ENCODE peak calls at places on chromosomes 1 and 21, in ten cellular contexts. B is fibroblast of lung, I is right atrium auricular region, Y is A549, F is WTC11, H is Caco-2, P is foreskin fibroblast, Z is RWPE2, C is GM23338, J is progenitor cell of endocrine pancreas. M is an unnamed sample.

GRCh38 chr1:54239603-54240002 is 39.6 kb downstream of the MRPL37 start:
- DNase-seq in H (no peak), I (no peak), J (no peak), P (no peak), B (no peak), Z (no peak), Y (no peak), F (no peak), C (no peak), M (no peak)

GRCh38 chr1:27539901-27540861 is 50.2 kb upstream of the WASF2 start:
- DNase-seq in C (no peak), F (no peak), H (no peak), B (no peak), Z (peak), Y (peak), J (no peak), P (peak), I (no peak), M (peak)

GRCh38 chr1:223143760-223144248 is 756 bp upstream of the TLR5 start:
- DNase-seq in P (no peak), J (no peak), Y (no peak), B (no peak), C (no peak), H (no peak), Z (no peak), I (no peak), F (no peak), M (no peak)

GRCh38 chr1:8495928-8496401 is 178.1 kb downstream of the SLC45A1 start:
- DNase-seq in Z (no peak), Y (peak), I (no peak), B (no peak), J (no peak), C (no peak), P (no peak), F (no peak), H (no peak), M (no peak)

GRCh38 chr1:41314781-41315481 is 46.3 kb upstream of the FOXO6 start:
- DNase-seq in Y (no peak), J (no peak), B (peak), C (peak), Z (no peak), H (no peak), I (no peak), F (no peak), P (peak), M (peak)

GRCh38 chr1:159898527-159898926 is 1.4 kb downstream of the CFAP45 start:
- DNase-seq in I (no peak), F (no peak), Y (no peak), H (no peak), Z (no peak), J (no peak), C (no peak), B (no peak), P (no peak), M (no peak)

GRCh38 chr1:61967750-61968149 is 225.5 kb downstream of the PATJ start:
- DNase-seq in F (no peak), B (no peak), Z (no peak), Y (no peak), I (no peak), P (no peak), J (no peak), H (no peak), C (no peak), M (no peak)

GRCh38 chr1:67921725-67922489 is 88.6 kb upstream of the GNG12 start:
- DNase-seq in J (no peak), F (no peak), B (no peak), Z (no peak), I (no peak), H (no peak), P (peak), C (no peak), Y (no peak), M (no peak)

GRCh38 chr1:9652379-9653194 is 1.1 kb downstream of the PIK3CD start:
- DNase-seq in F (peak), Y (no peak), J (no peak), H (no peak), C (peak), I (no peak), Z (no peak), P (no peak), B (no peak), M (no peak)

GRCh38 chr1:182888736-182889531 is 49.8 kb downstream of the DHX9 start:
- DNase-seq in H (no peak), J (no peak), F (no peak), I (no peak), C (peak), Y (no peak), P (peak), B (peak), Z (no peak), M (peak)

GRCh38 chr21:28154121-28154520 is 838.6 kb downstream of the LTN1 start:
- DNase-seq in B (no peak), C (no peak), Z (no peak), Y (no peak), H (no peak), J (no peak), P (no peak), I (no peak), F (no peak), M (no peak)

GRCh38 chr1:1678581-1679380 is 13.8 kb downstream of the SLC35E2B start:
- DNase-seq in Y (peak), Z (peak), F (peak), P (no peak), I (no peak), C (peak), B (no peak), H (no peak), J (no peak), M (no peak)

GRCh38 chr1:51564124-51564523 is 45.1 kb upstream of the EPS15 start:
- DNase-seq in H (no peak), F (no peak), Z (no peak), J (no peak), Y (peak), P (no peak), C (no peak), B (peak), I (no peak), M (no peak)

GRCh38 chr1:230208619-230209261 is 141.7 kb downstream of the GALNT2 start:
- DNase-seq in J (no peak), F (no peak), H (no peak), B (no peak), I (no peak), P (no peak), Y (no peak), Z (no peak), C (no peak), M (no peak)

GRCh38 chr1:219292341-219292740 is 118.7 kb downstream of the LYPLAL1 start:
- DNase-seq in C (no peak), Y (no peak), P (no peak), H (no peak), J (no peak), B (no peak), Z (no peak), F (no peak), I (no peak), M (no peak)

GRCh38 chr1:169460193-169460833 is 25.4 kb downstream of the SLC19A2 start:
- DNase-seq in Z (peak), B (peak), C (peak), P (peak), F (peak), J (no peak), I (no peak), Y (no peak), H (no peak), M (no peak)

GRCh38 chr1:95117207-95118018 is at the start of gene TLCD4:
- DNase-seq in J (peak), Y (peak), C (peak), I (peak), Z (peak), P (peak), F (peak), H (peak), B (peak), M (no peak)

GRCh38 chr21:37670883-37671282 is 245.4 kb downstream of the KCNJ6 start:
- DNase-seq in Y (peak), J (no peak), F (no peak), Z (no peak), B (peak), I (no peak), H (no peak), C (no peak), P (no peak), M (no peak)

GRCh38 chr1:28354121-28354520 is 15.4 kb upstream of the PHACTR4 start:
- DNase-seq in F (no peak), H (no peak), Y (peak), C (no peak), I (no peak), Z (no peak), B (peak), J (no peak), P (peak), M (peak)

GRCh38 chr1:36122463-36123025 is 2.5 kb downstream of the COL8A2 start:
- DNase-seq in B (no peak), P (no peak), C (no peak), J (no peak), I (no peak), H (no peak), Y (no peak), F (no peak), Z (no peak), M (no peak)

GRCh38 chr1:174052621-174053020 is 30.5 kb upstream of the RC3H1 start:
- DNase-seq in Z (no peak), C (no peak), I (no peak), B (no peak), P (no peak), H (no peak), F (no peak), J (no peak), Y (no peak), M (no peak)

GRCh38 chr1:211752317-211752716 is 76.9 kb upstream of the NEK2 start:
- DNase-seq in J (no peak), Z (no peak), C (no peak), I (no peak), H (no peak), Y (no peak), F (no peak), B (no peak), P (no peak), M (no peak)

GRCh38 chr1:222792744-222793143 is 22.1 kb upstream of the DISP1 start:
- DNase-seq in Y (peak), J (no peak), B (peak), F (no peak), H (no peak), C (peak), Z (no peak), I (no peak), P (no peak), M (peak)

GRCh38 chr21:15732290-15732995 is 2.7 kb downstream of the USP25 start:
- DNase-seq in H (no peak), Y (peak), P (no peak), J (no peak), B (peak), F (no peak), C (no peak), I (no peak), Z (no peak), M (no peak)

GRCh38 chr1:227318003-227318851 is at the start of gene CDC42BPA:
- DNase-seq in C (peak), F (peak), J (peak), Y (peak), Z (peak), P (peak), H (peak), I (peak), B (peak), M (peak)

GRCh38 chr1:227316941-227317540 is 1.3 kb downstream of the CDC42BPA start:
- DNase-seq in Y (peak), J (no peak), H (no peak), F (no peak), Z (no peak), I (no peak), C (no peak), B (peak), P (no peak), M (no peak)

GRCh38 chr1:227318852-227319607 is 738 bp upstream of the CDC42BPA start:
- DNase-seq in P (peak), F (peak), J (no peak), Z (no peak), C (peak), B (peak), I (peak), Y (peak), H (peak), M (peak)

GRCh38 chr1:227316456-227316855 is 1.8 kb downstream of the CDC42BPA start:
- DNase-seq in F (no peak), H (no peak), Z (no peak), P (no peak), C (no peak), J (no peak), Y (no peak), B (no peak), I (no peak), M (no peak)

GRCh38 chr1:227317541-227318002 is 720 bp downstream of the CDC42BPA start:
- DNase-seq in P (peak), F (peak), J (peak), Y (peak), H (peak), I (no peak), C (peak), Z (no peak), B (peak), M (peak)
- TF ChIP-seq CTCF in P (peak), F (no peak), J (peak), Y (no peak), H (no peak), I (no peak), C (no peak), Z (no peak), B (no peak), M (peak)

GRCh38 chr1:178772952-178773351 is 47.9 kb downstream of the RALGPS2 start:
- DNase-seq in J (no peak), Z (no peak), F (no peak), B (no peak), H (no peak), I (no peak), Y (no peak), P (no peak), C (no peak), M (no peak)

GRCh38 chr1:178768423-178768822 is 43.4 kb downstream of the RALGPS2 start:
- DNase-seq in C (peak), Z (no peak), Y (peak), I (no peak), F (no peak), B (peak), P (no peak), H (no peak), J (no peak), M (peak)

GRCh38 chr1:178776553-178776952 is 51.5 kb downstream of the RALGPS2 start:
- DNase-seq in Y (no peak), I (no peak), Z (no peak), H (no peak), B (no peak), P (no peak), F (no peak), J (no peak), C (no peak), M (no peak)

DNA sequence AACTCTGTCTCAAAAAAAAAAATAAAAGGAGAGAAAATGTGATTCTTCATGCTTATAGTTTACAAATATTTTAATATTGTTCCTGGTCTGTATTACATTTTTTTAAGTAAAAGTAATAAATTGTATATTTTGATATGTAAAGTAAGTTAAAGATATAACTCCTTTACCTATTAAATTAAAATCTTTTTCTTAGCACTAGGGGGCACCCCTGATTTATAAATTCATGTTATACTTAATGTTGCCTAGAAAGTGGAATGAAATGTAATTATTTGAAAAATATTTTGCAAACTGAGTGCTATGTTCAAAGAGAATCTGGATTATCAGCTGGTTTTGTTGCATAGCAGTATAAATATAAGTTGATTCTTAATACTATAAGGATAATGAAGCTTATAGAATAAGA is 49.2 kb downstream of the RALGPS2 start:
- DNase-seq in Y (peak), J (no peak), Z (no peak), C (peak), H (no peak), I (no peak), B (peak), F (no peak), P (no peak), M (no peak)
- TF ChIP-seq CTCF in Y (peak), J (peak), Z (peak), C (peak), H (peak), I (peak), B (no peak), F (no peak), P (no peak), M (peak)

GRCh38 chr1:232880354-232880753 is 70.1 kb upstream of the NTPCR start:
- DNase-seq in Y (peak), F (peak), I (no peak), H (no peak), J (no peak), C (peak), P (no peak), Z (no peak), B (peak), M (no peak)
- TF ChIP-seq CTCF in Y (peak), F (peak), I (peak), H (peak), J (peak), C (peak), P (peak), Z (peak), B (peak), M (peak)

GRCh38 chr1:192488058-192488457 is 87.5 kb upstream of the RGS1 start:
- DNase-seq in H (no peak), P (no peak), J (no peak), I (no peak), B (no peak), Z (no peak), Y (peak), C (peak), F (no peak), M (no peak)
- TF ChIP-seq CTCF in H (peak), P (no peak), J (peak), I (no peak), B (no peak), Z (no peak), Y (no peak), C (peak), F (peak), M (peak)

GRCh38 chr1:210746024-210746423 is 387.9 kb downstream of the KCNH1 start:
- DNase-seq in J (no peak), H (no peak), B (no peak), F (no peak), P (no peak), I (no peak), C (no peak), Y (peak), Z (no peak), M (no peak)
- TF ChIP-seq CTCF in J (no peak), H (no peak), B (no peak), F (no peak), P (no peak), I (no peak), C (no peak), Y (no peak), Z (no peak), M (no peak)

DNA sequence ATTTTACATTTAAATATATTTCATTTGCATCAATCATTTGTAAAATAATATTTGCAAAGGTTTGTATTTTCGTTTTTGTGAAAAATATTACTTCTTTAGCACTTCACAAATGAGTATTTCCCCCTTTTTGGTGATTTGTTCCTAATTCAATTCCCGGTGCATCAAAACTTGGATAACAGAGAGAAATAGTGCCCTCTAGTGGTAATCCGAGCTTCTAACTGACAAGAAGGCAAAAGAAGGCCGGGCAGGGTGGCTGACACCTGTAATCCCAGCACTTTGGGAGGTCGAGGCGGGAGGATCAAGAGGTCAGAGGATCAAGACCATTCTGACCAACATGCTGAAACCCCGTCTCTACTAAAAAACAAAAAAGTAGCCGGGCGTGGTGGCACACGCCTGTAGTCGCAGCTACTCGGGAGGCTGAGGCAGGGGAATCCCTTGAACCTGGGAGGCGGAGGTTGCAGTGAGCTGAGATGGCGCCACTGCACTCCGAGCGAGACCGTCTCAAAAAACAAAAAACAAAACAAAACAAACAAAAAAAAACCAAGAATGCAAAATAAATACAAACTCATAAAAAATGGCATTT is 137.7 kb downstream of the COL11A1 start:
- DNase-seq in J (no peak), C (peak), B (peak), Y (peak), P (peak), F (peak), I (no peak), Z (no peak), H (no peak), M (peak)
- TF ChIP-seq CTCF in J (peak), C (peak), B (peak), Y (peak), P (peak), F (peak), I (peak), Z (peak), H (peak), M (peak)

DNA sequence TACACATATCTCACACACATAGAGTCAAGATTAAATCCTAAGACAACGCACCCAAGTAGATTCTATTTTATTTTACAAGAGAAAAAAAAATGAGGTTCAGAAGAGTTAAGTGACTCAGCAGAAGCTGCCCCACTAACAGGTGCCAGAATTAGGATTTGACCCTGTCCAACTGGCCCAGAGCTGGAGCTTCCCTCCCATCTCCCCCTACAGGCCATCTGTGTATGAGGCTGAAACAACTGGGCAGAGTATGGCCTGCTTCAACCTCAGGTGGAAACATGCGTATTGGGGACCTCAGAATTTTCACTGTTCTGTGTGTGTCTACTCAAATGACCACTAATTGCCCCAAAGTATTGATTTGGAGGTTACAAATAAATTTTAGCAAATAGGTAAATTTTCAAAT is 29.9 kb downstream of the PSMG1 start:
- DNase-seq in Z (no peak), P (no peak), I (no peak), J (no peak), B (no peak), Y (peak), C (peak), H (no peak), F (peak), M (no peak)
- TF ChIP-seq CTCF in Z (no peak), P (peak), I (peak), J (peak), B (peak), Y (peak), C (peak), H (peak), F (no peak), M (peak)

GRCh38 chr1:25875154-25875855 is at the start of gene PAQR7:
- DNase-seq in P (peak), C (peak), I (peak), F (peak), Y (peak), B (peak), Z (no peak), J (peak), H (peak), M (peak)
- TF ChIP-seq CTCF in P (no peak), C (no peak), I (no peak), F (no peak), Y (no peak), B (no peak), Z (peak), J (no peak), H (peak), M (peak)

GRCh38 chr1:117815926-117816325 is 113.5 kb downstream of the GDAP2 start:
- DNase-seq in B (no peak), J (no peak), I (no peak), C (peak), Y (no peak), P (no peak), F (peak), H (no peak), Z (no peak), M (no peak)
- TF ChIP-seq CTCF in B (no peak), J (peak), I (no peak), C (peak), Y (peak), P (no peak), F (no peak), H (no peak), Z (peak), M (peak)